ENCODE peak calls at places on chromosomes 3 and 15, in eight cellular contexts. One of them, this sample, is unnamed.

GRCh38 chr15:91769919-91770318 is 83.6 kb upstream of the SLCO3A1 start:
- DNase-seq in AG08395: no peak
- DNase-seq in stimulated activated CD4-positive, alpha-beta T cell treated with anti-CD3 and anti-CD28 coated beads, Interleukin-1b, Interleukin-23, amount 100 ng/mL, for 4 hours: no peak
- DNase-seq in NCI-H1694: no peak
- DNase-seq in mucosa of descending colon: no peak
- DNase-seq in stomach: no peak
- DNase-seq in osteocyte: no peak
- DNase-seq in GM19239: no peak
- DNase-seq in this sample: no peak

GRCh38 chr3:27722957-27723802 is 1.1 kb upstream of the EOMES start:
- DNase-seq in AG08395: no peak
- DNase-seq in stimulated activated CD4-positive, alpha-beta T cell treated with anti-CD3 and anti-CD28 coated beads, Interleukin-1b, Interleukin-23, amount 100 ng/mL, for 4 hours: no peak
- DNase-seq in NCI-H1694: no peak
- DNase-seq in mucosa of descending colon: no peak
- DNase-seq in stomach: no peak
- DNase-seq in osteocyte: no peak
- DNase-seq in GM19239: no peak
- DNase-seq in this sample: no peak

GRCh38 chr3:33807190-33807589 is 8.8 kb downstream of the PDCD6IP start:
- DNase-seq in AG08395: no peak
- DNase-seq in stimulated activated CD4-positive, alpha-beta T cell treated with anti-CD3 and anti-CD28 coated beads, Interleukin-1b, Interleukin-23, amount 100 ng/mL, for 4 hours: no peak
- DNase-seq in NCI-H1694: no peak
- DNase-seq in mucosa of descending colon: no peak
- DNase-seq in stomach: peak; percentile 64
- DNase-seq in osteocyte: no peak
- DNase-seq in GM19239: no peak
- DNase-seq in this sample: no peak

GRCh38 chr3:58798312-58798711 is 131.7 kb upstream of the FAM3D start:
- DNase-seq in AG08395: no peak
- DNase-seq in stimulated activated CD4-positive, alpha-beta T cell treated with anti-CD3 and anti-CD28 coated beads, Interleukin-1b, Interleukin-23, amount 100 ng/mL, for 4 hours: no peak
- DNase-seq in NCI-H1694: no peak
- DNase-seq in mucosa of descending colon: no peak
- DNase-seq in stomach: no peak
- DNase-seq in osteocyte: no peak
- DNase-seq in GM19239: no peak
- DNase-seq in this sample: no peak

GRCh38 chr3:176286456-176287115 is 910.7 kb downstream of the TBL1XR1 start:
- DNase-seq in AG08395: peak; percentile 2
- DNase-seq in stimulated activated CD4-positive, alpha-beta T cell treated with anti-CD3 and anti-CD28 coated beads, Interleukin-1b, Interleukin-23, amount 100 ng/mL, for 4 hours: no peak
- DNase-seq in NCI-H1694: no peak
- DNase-seq in mucosa of descending colon: no peak
- DNase-seq in stomach: no peak
- DNase-seq in osteocyte: no peak
- DNase-seq in GM19239: no peak
- DNase-seq in this sample: no peak

GRCh38 chr3:152054315-152054714 is 180.9 kb downstream of the SUCNR1 start:
- DNase-seq in AG08395: no peak
- DNase-seq in stimulated activated CD4-positive, alpha-beta T cell treated with anti-CD3 and anti-CD28 coated beads, Interleukin-1b, Interleukin-23, amount 100 ng/mL, for 4 hours: no peak
- DNase-seq in NCI-H1694: no peak
- DNase-seq in mucosa of descending colon: no peak
- DNase-seq in stomach: no peak
- DNase-seq in osteocyte: no peak
- DNase-seq in GM19239: no peak
- DNase-seq in this sample: no peak

GRCh38 chr3:62727576-62727975 is 147.6 kb downstream of the CADPS start:
- DNase-seq in AG08395: no peak
- DNase-seq in stimulated activated CD4-positive, alpha-beta T cell treated with anti-CD3 and anti-CD28 coated beads, Interleukin-1b, Interleukin-23, amount 100 ng/mL, for 4 hours: no peak
- DNase-seq in NCI-H1694: no peak
- DNase-seq in mucosa of descending colon: no peak
- DNase-seq in stomach: no peak
- DNase-seq in osteocyte: no peak
- DNase-seq in GM19239: no peak
- DNase-seq in this sample: no peak

GRCh38 chr3:112755845-112756671 is 90.6 kb downstream of the CD200R1L start:
- DNase-seq in AG08395: no peak
- DNase-seq in stimulated activated CD4-positive, alpha-beta T cell treated with anti-CD3 and anti-CD28 coated beads, Interleukin-1b, Interleukin-23, amount 100 ng/mL, for 4 hours: no peak
- DNase-seq in NCI-H1694: no peak
- DNase-seq in mucosa of descending colon: no peak
- DNase-seq in stomach: no peak
- DNase-seq in osteocyte: no peak
- DNase-seq in GM19239: no peak
- DNase-seq in this sample: no peak

GRCh38 chr3:43063114-43063513 is 42.8 kb downstream of the POMGNT2 start:
- DNase-seq in AG08395: no peak
- DNase-seq in stimulated activated CD4-positive, alpha-beta T cell treated with anti-CD3 and anti-CD28 coated beads, Interleukin-1b, Interleukin-23, amount 100 ng/mL, for 4 hours: no peak
- DNase-seq in NCI-H1694: no peak
- DNase-seq in mucosa of descending colon: no peak
- DNase-seq in stomach: no peak
- DNase-seq in osteocyte: peak; percentile 56
- DNase-seq in GM19239: no peak
- DNase-seq in this sample: no peak

GRCh38 chr3:170589113-170589512 is 3.2 kb upstream of the SLC7A14 start:
- DNase-seq in AG08395: no peak
- DNase-seq in stimulated activated CD4-positive, alpha-beta T cell treated with anti-CD3 and anti-CD28 coated beads, Interleukin-1b, Interleukin-23, amount 100 ng/mL, for 4 hours: no peak
- DNase-seq in NCI-H1694: no peak
- DNase-seq in mucosa of descending colon: no peak
- DNase-seq in stomach: no peak
- DNase-seq in osteocyte: no peak
- DNase-seq in GM19239: no peak
- DNase-seq in this sample: no peak

GRCh38 chr3:62559831-62560445 is 186.6 kb upstream of the FEZF2 start:
- DNase-seq in AG08395: peak; percentile 34
- DNase-seq in stimulated activated CD4-positive, alpha-beta T cell treated with anti-CD3 and anti-CD28 coated beads, Interleukin-1b, Interleukin-23, amount 100 ng/mL, for 4 hours: no peak
- DNase-seq in NCI-H1694: no peak
- DNase-seq in mucosa of descending colon: no peak
- DNase-seq in stomach: no peak
- DNase-seq in osteocyte: no peak
- DNase-seq in GM19239: no peak
- DNase-seq in this sample: no peak

GRCh38 chr3:110815008-110815583 is 256.5 kb upstream of the NECTIN3 start:
- DNase-seq in AG08395: peak; percentile 58
- DNase-seq in stimulated activated CD4-positive, alpha-beta T cell treated with anti-CD3 and anti-CD28 coated beads, Interleukin-1b, Interleukin-23, amount 100 ng/mL, for 4 hours: no peak
- DNase-seq in NCI-H1694: no peak
- DNase-seq in mucosa of descending colon: no peak
- DNase-seq in stomach: no peak
- DNase-seq in osteocyte: no peak
- DNase-seq in GM19239: no peak
- DNase-seq in this sample: no peak

GRCh38 chr3:38580450-38581382 is 68.8 kb downstream of the SCN5A start:
- DNase-seq in AG08395: no peak
- DNase-seq in stimulated activated CD4-positive, alpha-beta T cell treated with anti-CD3 and anti-CD28 coated beads, Interleukin-1b, Interleukin-23, amount 100 ng/mL, for 4 hours: no peak
- DNase-seq in NCI-H1694: no peak
- DNase-seq in mucosa of descending colon: no peak
- DNase-seq in stomach: peak; percentile 21
- DNase-seq in osteocyte: peak; percentile 70
- DNase-seq in GM19239: no peak
- DNase-seq in this sample: no peak

GRCh38 chr15:79896634-79897379 is at the start of gene MTHFS:
- DNase-seq in AG08395: peak; percentile 88
- DNase-seq in stimulated activated CD4-positive, alpha-beta T cell treated with anti-CD3 and anti-CD28 coated beads, Interleukin-1b, Interleukin-23, amount 100 ng/mL, for 4 hours: peak; percentile 61
- DNase-seq in NCI-H1694: peak; percentile 5
- DNase-seq in mucosa of descending colon: peak; percentile 90
- DNase-seq in stomach: peak; percentile 81
- DNase-seq in osteocyte: peak; percentile 89
- DNase-seq in GM19239: peak; percentile 44
- DNase-seq in this sample: peak; percentile 51

GRCh38 chr15:72168131-72168825 is 29.3 kb downstream of the GRAMD2A start:
- DNase-seq in AG08395: no peak
- DNase-seq in stimulated activated CD4-positive, alpha-beta T cell treated with anti-CD3 and anti-CD28 coated beads, Interleukin-1b, Interleukin-23, amount 100 ng/mL, for 4 hours: no peak
- DNase-seq in NCI-H1694: no peak
- DNase-seq in mucosa of descending colon: no peak
- DNase-seq in stomach: peak; percentile 34
- DNase-seq in osteocyte: no peak
- DNase-seq in GM19239: no peak
- DNase-seq in this sample: no peak

GRCh38 chr15:65559941-65560340 is 29.7 kb downstream of the HACD3 start:
- DNase-seq in AG08395: no peak
- DNase-seq in stimulated activated CD4-positive, alpha-beta T cell treated with anti-CD3 and anti-CD28 coated beads, Interleukin-1b, Interleukin-23, amount 100 ng/mL, for 4 hours: no peak
- DNase-seq in NCI-H1694: no peak
- DNase-seq in mucosa of descending colon: no peak
- DNase-seq in stomach: no peak
- DNase-seq in osteocyte: no peak
- DNase-seq in GM19239: no peak
- DNase-seq in this sample: no peak

GRCh38 chr3:33543600-33543999 is 103.4 kb upstream of the UBP1 start:
- DNase-seq in AG08395: no peak
- DNase-seq in stimulated activated CD4-positive, alpha-beta T cell treated with anti-CD3 and anti-CD28 coated beads, Interleukin-1b, Interleukin-23, amount 100 ng/mL, for 4 hours: no peak
- DNase-seq in NCI-H1694: no peak
- DNase-seq in mucosa of descending colon: no peak
- DNase-seq in stomach: no peak
- DNase-seq in osteocyte: no peak
- DNase-seq in GM19239: no peak
- DNase-seq in this sample: no peak

GRCh38 chr3:41989518-41989917 is 27.6 kb upstream of the ULK4 start:
- DNase-seq in AG08395: no peak
- DNase-seq in stimulated activated CD4-positive, alpha-beta T cell treated with anti-CD3 and anti-CD28 coated beads, Interleukin-1b, Interleukin-23, amount 100 ng/mL, for 4 hours: no peak
- DNase-seq in NCI-H1694: no peak
- DNase-seq in mucosa of descending colon: no peak
- DNase-seq in stomach: no peak
- DNase-seq in osteocyte: no peak
- DNase-seq in GM19239: no peak
- DNase-seq in this sample: no peak

GRCh38 chr15:40511093-40511471 is 40.3 kb downstream of the CHST14 start:
- DNase-seq in AG08395: no peak
- DNase-seq in stimulated activated CD4-positive, alpha-beta T cell treated with anti-CD3 and anti-CD28 coated beads, Interleukin-1b, Interleukin-23, amount 100 ng/mL, for 4 hours: no peak
- DNase-seq in NCI-H1694: no peak
- DNase-seq in mucosa of descending colon: no peak
- DNase-seq in stomach: no peak
- DNase-seq in osteocyte: peak; percentile 60
- DNase-seq in GM19239: peak; percentile 46
- DNase-seq in this sample: no peak

This sample was measured in NCI-H1048.